ENCODE peak calls at places on chromosomes 3 and 15, in ten cellular contexts. G is astrocyte; M is thoracic aorta; E is hepatocyte; O is effector memory CD4-positive, alpha-beta T cell; U is right cardiac atrium; Y is mammary epithelial cell; J is colonic mucosa; P is mucosa of descending colon; T is foreskin fibroblast. H is an unnamed sample.

GRCh38 chr3:143339451-143339850 is 219.9 kb downstream of the CHST2 start:
- DNase-seq in Y (no peak), O (no peak), P (no peak), G (no peak), U (no peak), E (no peak), M (no peak), J (no peak), T (no peak), H (no peak)

GRCh38 chr3:27746838-27747237 is 24.7 kb upstream of the EOMES start:
- DNase-seq in E (no peak), J (no peak), P (no peak), G (no peak), M (no peak), U (no peak), T (no peak), O (no peak), Y (no peak), H (no peak)

GRCh38 chr3:150786791-150787190 is 23.8 kb upstream of the SIAH2 start:
- DNase-seq in P (no peak), M (no peak), J (no peak), E (no peak), Y (peak), G (peak), U (no peak), O (no peak), T (no peak), H (no peak)

GRCh38 chr3:99549918-99550603 is 88.3 kb upstream of the COL8A1 start:
- DNase-seq in U (no peak), M (no peak), Y (peak), J (no peak), E (no peak), G (peak), P (no peak), O (no peak), T (peak), H (peak)

GRCh38 chr3:127419140-127419539 is 131.3 kb upstream of the PRR20G start:
- DNase-seq in Y (no peak), P (no peak), G (no peak), T (no peak), J (no peak), E (no peak), U (no peak), O (no peak), M (no peak), H (no peak)

GRCh38 chr3:188752850-188753249 is 418.9 kb upstream of the TPRG1 start:
- DNase-seq in G (no peak), U (no peak), Y (no peak), M (no peak), E (no peak), P (no peak), O (no peak), T (no peak), J (no peak), H (no peak)

GRCh38 chr3:17740703-17741102 is 1.7 kb downstream of the TBC1D5 start:
- DNase-seq in G (peak), J (peak), E (peak), O (no peak), T (no peak), P (no peak), U (no peak), M (no peak), Y (peak), H (peak)

GRCh38 chr3:79767194-79767952 is 425 bp downstream of the ROBO1 start:
- DNase-seq in M (no peak), U (no peak), P (no peak), E (no peak), G (peak), T (no peak), J (no peak), O (no peak), Y (no peak), H (no peak)

GRCh38 chr3:146498002-146498736 is 28.8 kb upstream of the PLSCR2 start:
- DNase-seq in T (no peak), M (no peak), G (no peak), E (no peak), J (no peak), P (no peak), Y (no peak), O (no peak), U (no peak), H (no peak)

GRCh38 chr15:45795487-45796069 is 160.7 kb downstream of the SQOR start:
- DNase-seq in M (no peak), P (no peak), G (no peak), Y (peak), E (peak), U (no peak), T (peak), J (peak), O (no peak), H (peak)

GRCh38 chr3:10286596-10287295 is 6.0 kb downstream of the GHRL start:
- DNase-seq in J (no peak), E (no peak), O (no peak), G (peak), Y (peak), T (peak), U (no peak), M (peak), P (no peak), H (no peak)

GRCh38 chr3:151789853-151790463 is 24.0 kb upstream of the AADAC start:
- DNase-seq in M (no peak), T (peak), O (no peak), E (no peak), U (no peak), J (no peak), Y (no peak), G (no peak), P (no peak), H (peak)

GRCh38 chr3:151792411-151792810 is 21.5 kb upstream of the AADAC start:
- DNase-seq in G (no peak), O (no peak), Y (no peak), T (no peak), E (no peak), J (no peak), P (no peak), U (no peak), M (no peak), H (no peak)

GRCh38 chr3:151788401-151788800 is 25.5 kb upstream of the AADAC start:
- DNase-seq in Y (no peak), O (no peak), U (no peak), G (no peak), E (no peak), J (no peak), P (no peak), M (no peak), T (no peak), H (no peak)

GRCh38 chr3:151787626-151788025 is 26.3 kb upstream of the AADAC start:
- DNase-seq in Y (no peak), G (peak), U (no peak), J (no peak), P (no peak), M (no peak), E (no peak), T (peak), O (no peak), H (peak)
- H3K4me3 ChIP-seq in Y (no peak), G (no peak), U (no peak), J (no peak), P (no peak), M (no peak), E (no peak), T (no peak), O (no peak), H (no peak)

DNA sequence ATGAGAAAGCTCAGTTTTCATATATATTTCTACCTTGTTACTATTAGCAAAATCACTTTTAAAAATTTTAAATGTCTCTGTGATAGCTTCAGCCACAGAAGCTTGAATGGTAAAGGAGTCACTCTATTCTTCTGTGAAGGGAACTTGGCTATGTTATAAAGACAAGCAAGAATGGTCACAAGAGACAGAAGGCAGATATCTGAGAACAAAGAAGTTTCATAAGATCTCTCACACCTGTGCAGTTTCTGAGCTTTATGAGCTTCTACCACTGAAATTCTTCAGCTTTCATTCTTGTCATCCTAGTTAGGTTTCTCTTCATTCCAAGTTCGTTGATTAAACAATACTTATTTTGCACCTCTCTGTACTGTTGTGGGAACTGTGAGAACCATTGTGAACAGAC is 853.4 kb downstream of the IGSF11 start:
- DNase-seq in P (no peak), O (no peak), T (no peak), U (no peak), J (no peak), Y (no peak), M (no peak), G (no peak), E (no peak), H (no peak)
- H3K4me3 ChIP-seq in P (no peak), O (no peak), T (no peak), U (no peak), J (no peak), Y (no peak), M (no peak), G (no peak), E (no peak), H (no peak)

GRCh38 chr15:90705212-90705611 is 11.9 kb upstream of the BLM start:
- DNase-seq in O (no peak), U (no peak), Y (no peak), T (no peak), P (no peak), E (no peak), J (no peak), G (no peak), M (no peak), H (no peak)

GRCh38 chr15:90703455-90703854 is 13.7 kb upstream of the BLM start:
- DNase-seq in U (no peak), E (no peak), M (no peak), J (no peak), G (no peak), Y (no peak), O (no peak), P (no peak), T (no peak), H (no peak)

GRCh38 chr15:90708516-90708915 is 8.6 kb upstream of the BLM start:
- DNase-seq in G (no peak), Y (no peak), T (no peak), E (no peak), J (no peak), O (no peak), U (no peak), P (no peak), M (no peak), H (no peak)

GRCh38 chr15:90709278-90709677 is 7.9 kb upstream of the BLM start:
- DNase-seq in U (no peak), E (no peak), M (no peak), P (no peak), Y (no peak), O (no peak), J (no peak), T (no peak), G (no peak), H (no peak)

DNA sequence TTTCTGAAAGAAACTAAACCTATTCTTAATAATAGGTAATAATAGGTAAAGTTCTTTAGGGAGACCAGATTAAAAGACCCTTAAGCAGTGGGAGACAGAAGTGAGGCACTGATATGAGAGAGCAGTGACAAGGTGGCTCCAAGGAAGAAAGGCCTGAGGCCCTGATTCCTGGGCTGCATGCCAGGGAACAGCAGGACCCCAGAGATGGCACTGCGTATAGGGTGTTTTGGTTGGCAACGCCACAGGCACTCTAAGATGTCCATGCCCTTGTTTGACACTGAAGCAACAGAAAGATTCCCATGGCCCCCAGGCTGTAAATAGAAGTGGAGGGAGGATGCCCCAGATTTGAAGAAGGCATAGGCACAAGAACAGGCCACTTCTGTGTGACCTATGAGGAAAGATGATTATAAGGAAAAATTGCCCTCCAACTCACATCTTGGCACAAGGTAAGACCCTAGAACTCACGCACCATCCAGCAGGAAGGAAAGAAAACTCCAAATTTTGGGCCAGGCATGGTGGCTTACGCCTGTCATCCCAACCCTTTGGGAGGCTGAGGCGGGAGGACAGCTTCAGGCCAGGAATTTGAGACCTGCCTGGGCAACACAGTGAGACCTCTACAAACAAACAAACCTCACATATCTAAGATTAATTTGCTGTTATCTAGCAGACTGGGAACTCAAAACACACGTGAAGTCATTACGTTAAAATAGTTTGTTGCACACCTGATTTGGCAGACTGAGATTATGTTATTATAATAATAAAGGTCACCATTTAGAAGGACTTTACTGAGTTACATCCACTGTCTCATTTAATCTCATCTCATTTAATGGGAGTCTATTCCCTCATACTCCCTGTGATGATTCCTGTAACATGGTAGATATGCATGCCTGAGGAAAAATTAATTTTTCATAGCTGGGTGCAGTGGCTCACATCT is 10.5 kb upstream of the BLM start:
- DNase-seq in G (no peak), P (no peak), M (no peak), E (no peak), J (no peak), O (no peak), T (no peak), Y (no peak), U (peak), H (no peak)
- H3K4me3 ChIP-seq in G (no peak), P (no peak), M (no peak), E (no peak), J (no peak), O (no peak), T (no peak), Y (no peak), U (no peak), H (no peak)

DNA sequence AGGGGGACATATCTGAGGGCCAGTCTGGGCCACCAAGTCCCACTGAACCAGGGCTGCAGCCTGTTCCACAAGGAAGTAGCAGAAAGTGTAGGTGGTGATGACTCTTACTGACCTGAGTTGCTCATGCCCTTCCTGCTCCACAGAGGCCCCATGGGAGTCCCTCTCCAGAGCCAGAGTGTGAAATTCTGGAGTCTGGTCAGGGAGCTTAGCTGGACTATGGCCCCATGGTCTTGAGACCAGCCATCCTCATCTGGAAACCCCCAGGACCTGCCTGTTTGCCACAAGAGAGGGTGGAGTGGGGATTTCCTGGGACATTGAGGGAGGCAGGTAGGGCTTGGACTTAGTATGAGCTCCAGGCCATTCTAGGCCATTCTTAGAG is 3.0 kb downstream of the SPINT1 start:
- DNase-seq in U (no peak), E (peak), J (no peak), Y (peak), T (no peak), G (no peak), M (no peak), O (no peak), P (peak), H (no peak)
- H3K4me3 ChIP-seq in U (no peak), E (peak), J (peak), Y (peak), T (no peak), G (no peak), M (no peak), O (no peak), P (no peak), H (no peak)